ENCODE peak calls at places on chromosomes 6 and 20, in six cellular contexts. K is CD4-positive, alpha-beta memory T cell; T is body of pancreas; O is lower lobe of right lung; L is HFF-Myc; P is tibial artery. I is an unnamed sample.

GRCh38 chr20:32645134-32645533 is 28.6 kb downstream of the C20orf203 start:
- DNase-seq in O (no peak), P (no peak), T (no peak), L (no peak), K (no peak), I (no peak)

GRCh38 chr6:100801036-100801435 is 80.1 kb downstream of the ASCC3 start:
- DNase-seq in T (no peak), K (no peak), O (no peak), L (no peak), P (no peak), I (peak)

GRCh38 chr20:38127011-38127621 is 38.0 kb downstream of the TGM2 start:
- DNase-seq in P (peak), O (peak), T (peak), K (no peak), L (no peak), I (no peak)

GRCh38 chr6:158798311-158798710 is 20.9 kb downstream of the EZR start:
- DNase-seq in O (no peak), K (no peak), T (no peak), P (no peak), L (no peak), I (no peak)

GRCh38 chr6:30557683-30557981 is 537 bp downstream of the PRR3 start:
- DNase-seq in T (peak), L (no peak), K (no peak), O (no peak), P (no peak), I (no peak)

GRCh38 chr6:41022294-41022693 is 16.7 kb downstream of the UNC5CL start:
- DNase-seq in L (peak), T (no peak), K (no peak), P (no peak), O (no peak), I (peak)

GRCh38 chr6:41191569-41191968 is 9.4 kb downstream of the TREML2 start:
- DNase-seq in O (peak), L (no peak), T (peak), P (no peak), K (no peak), I (no peak)

GRCh38 chr6:7173843-7174503 is 66.2 kb downstream of the RREB1 start:
- DNase-seq in O (no peak), K (no peak), L (no peak), T (no peak), P (no peak), I (no peak)

GRCh38 chr20:62924567-62925419 is 1.5 kb downstream of the DIDO1 start:
- DNase-seq in O (peak), T (peak), P (no peak), L (no peak), K (no peak), I (no peak)

GRCh38 chr6:104014560-104014959 is 845.2 kb downstream of the HACE1 start:
- DNase-seq in L (no peak), O (no peak), T (no peak), P (no peak), K (no peak), I (no peak)

GRCh38 chr6:167493310-167493709 is 168.4 kb downstream of the TTLL2 start:
- DNase-seq in P (no peak), K (no peak), O (no peak), L (no peak), T (no peak), I (no peak)

GRCh38 chr20:55456316-55456940 is 548.9 kb downstream of the CBLN4 start:
- DNase-seq in K (no peak), P (no peak), O (no peak), L (no peak), T (no peak), I (no peak)

GRCh38 chr6:161439093-161439492 is 165.2 kb upstream of the AGPAT4 start:
- DNase-seq in P (no peak), K (no peak), L (peak), O (no peak), T (peak), I (no peak)

GRCh38 chr6:44742828-44743372 is 355.4 kb downstream of the CDC5L start:
- DNase-seq in L (no peak), K (no peak), T (no peak), P (no peak), O (no peak), I (no peak)

GRCh38 chr6:7147051-7147671 is 39.4 kb downstream of the RREB1 start:
- DNase-seq in K (no peak), P (no peak), L (no peak), T (no peak), O (no peak), I (no peak)

GRCh38 chr6:73519943-73520687 is 717 bp downstream of the EEF1A1 start:
- DNase-seq in O (peak), K (peak), P (peak), T (peak), L (no peak), I (no peak)

GRCh38 chr6:124962617-124963415 is 579 bp downstream of the RNF217 start:
- DNase-seq in L (no peak), O (peak), K (no peak), T (peak), P (peak), I (no peak)

GRCh38 chr6:158026901-158027589 is 45.4 kb downstream of the SYNJ2 start:
- DNase-seq in O (peak), K (no peak), T (no peak), L (no peak), P (no peak), I (no peak)

GRCh38 chr6:22466665-22467064 is 102.7 kb upstream of the HDGFL1 start:
- DNase-seq in L (no peak), P (no peak), K (no peak), O (no peak), T (no peak), I (no peak)

GRCh38 chr6:139973602-139974373 is 599.3 kb upstream of the CITED2 start:
- DNase-seq in L (no peak), O (no peak), P (no peak), K (no peak), T (no peak), I (no peak)

GRCh38 chr20:34522969-34523871 is 7.0 kb downstream of the DYNLRB1 start:
- DNase-seq in L (no peak), K (peak), O (no peak), P (no peak), T (peak), I (no peak)

DNA sequence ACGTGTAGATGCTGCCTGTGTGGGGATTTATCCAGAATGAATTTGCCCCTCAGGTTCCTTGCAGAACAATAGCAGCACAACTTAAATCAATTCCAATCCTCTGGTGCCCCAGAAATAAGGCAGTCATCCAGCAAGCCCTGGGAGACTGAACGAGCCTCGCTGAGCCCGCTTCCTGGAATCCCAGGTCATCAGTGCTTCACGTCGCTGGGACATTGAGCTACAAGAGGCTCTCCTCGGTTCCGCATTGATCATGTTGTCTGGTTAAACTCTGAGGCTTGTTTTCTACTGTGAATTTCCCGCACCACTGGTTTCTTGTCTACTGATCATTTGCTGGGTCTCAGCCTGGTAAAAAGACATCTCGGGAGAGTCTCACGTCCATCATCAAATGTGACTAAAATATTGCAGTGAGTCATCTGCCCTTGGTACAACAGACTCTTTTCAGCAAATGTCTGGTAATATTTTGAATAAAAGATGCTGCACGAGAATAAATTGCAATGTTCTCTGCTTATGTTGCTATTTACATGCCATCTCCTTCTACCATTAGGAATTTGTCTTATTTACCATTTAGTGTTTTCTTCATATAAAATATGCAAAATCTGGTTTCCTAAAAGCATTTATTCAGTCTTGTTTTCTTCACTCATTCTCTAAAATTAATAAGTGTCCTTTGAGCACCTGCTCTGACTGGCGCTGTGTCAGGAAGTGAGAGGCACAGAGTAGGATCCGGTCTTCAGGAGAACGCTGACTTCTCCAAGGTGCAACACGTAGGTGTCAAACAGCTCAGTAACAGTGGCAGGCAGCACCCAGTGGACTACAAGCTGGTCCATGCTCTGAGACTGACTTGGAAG is 569.3 kb downstream of the QKI start:
- DNase-seq in P (no peak), L (no peak), T (peak), K (no peak), O (no peak), I (no peak)
- H3K4me3 ChIP-seq in P (no peak), L (no peak), T (no peak), K (no peak), O (no peak), I (no peak)

GRCh38 chr6:106083618-106084017 is 2.5 kb upstream of the PRDM1 start:
- DNase-seq in O (no peak), L (no peak), P (no peak), T (no peak), K (no peak), I (no peak)
- H3K4me3 ChIP-seq in O (no peak), L (no peak), P (no peak), T (no peak), K (no peak), I (no peak)

DNA sequence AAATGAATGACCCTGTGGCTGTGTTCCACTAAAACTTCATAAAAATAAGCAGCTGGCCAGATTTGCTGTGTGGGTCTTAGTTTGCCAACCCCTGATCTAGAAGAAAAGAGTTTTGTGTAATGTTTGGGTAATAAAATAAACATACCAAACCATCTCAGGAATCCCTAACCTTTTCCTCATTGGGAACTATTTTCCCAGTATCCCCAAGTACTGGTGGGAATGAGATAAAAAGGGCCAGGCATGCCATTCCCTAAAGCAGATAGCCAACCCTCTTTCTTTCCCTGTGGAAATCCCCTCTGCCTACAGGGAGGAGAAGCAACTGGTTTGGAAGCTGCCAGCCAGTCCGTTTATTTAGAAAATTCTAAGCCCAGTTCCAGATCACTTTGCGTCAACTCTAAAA is 169.1 kb upstream of the AKAP12 start:
- DNase-seq in O (no peak), K (no peak), P (no peak), T (no peak), L (no peak), I (no peak)
- H3K4me3 ChIP-seq in O (peak), K (no peak), P (peak), T (no peak), L (no peak), I (no peak)

GRCh38 chr6:33162471-33162870 is 29.8 kb downstream of the COL11A2 start:
- DNase-seq in O (no peak), P (no peak), L (no peak), K (no peak), T (no peak), I (no peak)
- H3K4me3 ChIP-seq in O (no peak), P (no peak), L (no peak), K (no peak), T (no peak), I (no peak)